ENCODE peak calls at places on chromosomes 11 and 22, in eight cellular contexts. H is A549, Q is IMR-90, U is heart left ventricle, Y is Peyer's patch, O is stomach, J is lower leg skin, S is right lobe of liver. L is an unnamed sample.

GRCh38 chr11:71301858-71302533 is 49.6 kb upstream of the SHANK2 start:
- DNase-seq in H (no peak), Q (no peak), U (no peak), Y (peak; percentile 30), O (peak; percentile 17), J (peak; percentile 78), S (no peak), L (peak; percentile 2)

GRCh38 chr11:131524186-131524585 is 153.8 kb downstream of the NTM start:
- DNase-seq in H (no peak), Q (no peak), U (no peak), Y (no peak), O (no peak), J (no peak), S (no peak), L (no peak)

GRCh38 chr11:74004694-74005615 is 3.9 kb downstream of the UCP3 start:
- DNase-seq in H (no peak), Q (no peak), U (no peak), Y (peak; percentile 93), O (peak; percentile 53), J (peak; percentile 80), S (no peak), L (no peak)

GRCh38 chr11:134802116-134802515 is 390.1 kb upstream of the B3GAT1 start:
- DNase-seq in H (no peak), Q (no peak), U (no peak), Y (no peak), O (no peak), J (no peak), S (no peak), L (no peak)

GRCh38 chr11:133492895-133493294 is 39.4 kb downstream of the OPCML start:
- DNase-seq in H (no peak), Q (no peak), U (no peak), Y (no peak), O (no peak), J (no peak), S (no peak), L (no peak)

GRCh38 chr11:70824590-70825300 is 426.4 kb downstream of the CTTN start:
- DNase-seq in H (no peak), Q (no peak), U (no peak), Y (no peak), O (no peak), J (no peak), S (no peak), L (no peak)

GRCh38 chr11:59243633-59244032 is 30.9 kb upstream of the MPEG1 start:
- DNase-seq in H (no peak), Q (peak; percentile 46), U (no peak), Y (no peak), O (no peak), J (no peak), S (no peak), L (no peak)

GRCh38 chr22:27159716-27160295 is 502.4 kb downstream of the MIAT start:
- DNase-seq in H (no peak), Q (no peak), U (no peak), Y (no peak), O (no peak), J (no peak), S (no peak), L (no peak)

GRCh38 chr11:66343176-66343575 is 1.7 kb downstream of the BRMS1 start:
- DNase-seq in H (no peak), Q (peak; percentile 48), U (peak; percentile 8), Y (no peak), O (no peak), J (no peak), S (peak; percentile 15), L (no peak)

GRCh38 chr11:45143494-45143893 is 2.9 kb upstream of the PRDM11 start:
- DNase-seq in H (no peak), Q (no peak), U (no peak), Y (no peak), O (no peak), J (no peak), S (no peak), L (no peak)

GRCh38 chr22:49812838-49813237 is 14.8 kb downstream of the BRD1 start:
- DNase-seq in H (no peak), Q (peak; percentile 37), U (peak; percentile 29), Y (no peak), O (peak; percentile 40), J (no peak), S (no peak), L (no peak)

GRCh38 chr11:60310407-60310998 is 16.6 kb upstream of the MS4A6E start:
- DNase-seq in H (no peak), Q (no peak), U (peak; percentile 41), Y (peak; percentile 59), O (no peak), J (no peak), S (no peak), L (peak; percentile 17)

GRCh38 chr11:126544311-126545056 is 189.0 kb downstream of the ST3GAL4 start:
- DNase-seq in H (no peak), Q (peak; percentile 57), U (no peak), Y (no peak), O (no peak), J (no peak), S (no peak), L (no peak)

DNA sequence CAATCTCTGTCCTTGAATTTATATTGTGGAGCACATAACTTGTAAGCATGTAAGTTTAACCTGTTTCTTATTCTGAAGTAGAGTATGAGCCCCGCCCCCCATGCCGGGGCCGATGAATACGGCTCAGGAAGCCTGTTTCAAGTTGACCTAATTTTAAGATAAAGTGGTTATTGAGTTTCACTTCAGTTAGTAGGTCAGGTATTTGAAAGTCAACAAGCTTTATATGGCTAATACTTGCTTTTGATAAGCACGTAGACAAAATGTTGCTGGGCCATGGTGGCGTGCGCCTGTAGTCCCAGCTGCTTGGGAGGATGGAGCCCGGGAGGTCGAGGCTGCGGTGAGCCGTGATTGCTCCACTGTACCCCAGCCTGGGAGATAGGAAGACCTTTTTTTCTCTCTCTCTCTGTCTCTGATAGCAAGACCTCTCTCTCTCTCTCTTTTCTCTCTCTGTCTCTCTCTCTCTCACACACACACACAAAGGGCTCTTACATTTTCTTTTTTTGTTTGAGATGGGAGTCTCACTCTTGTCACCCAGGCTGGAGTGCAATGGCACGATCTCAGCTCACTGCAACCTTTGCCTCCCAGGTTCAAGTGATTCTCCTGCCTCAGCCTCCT is 14.4 kb downstream of the YWHAH start:
- DNase-seq in H (no peak), Q (no peak), U (no peak), Y (no peak), O (no peak), J (no peak), S (no peak), L (no peak)
- TF ChIP-seq POLR2A in H (no peak), Q (no peak), U (no peak), Y (no peak), O (no peak), J (no peak), S (no peak), L (no peak)

GRCh38 chr22:31919730-31920129 is 24.6 kb upstream of the YWHAH start:
- DNase-seq in H (no peak), Q (no peak), U (no peak), Y (no peak), O (no peak), J (no peak), S (no peak), L (no peak)
- TF ChIP-seq POLR2A in H (no peak), Q (no peak), U (no peak), Y (no peak), O (no peak), J (no peak), S (no peak), L (no peak)

DNA sequence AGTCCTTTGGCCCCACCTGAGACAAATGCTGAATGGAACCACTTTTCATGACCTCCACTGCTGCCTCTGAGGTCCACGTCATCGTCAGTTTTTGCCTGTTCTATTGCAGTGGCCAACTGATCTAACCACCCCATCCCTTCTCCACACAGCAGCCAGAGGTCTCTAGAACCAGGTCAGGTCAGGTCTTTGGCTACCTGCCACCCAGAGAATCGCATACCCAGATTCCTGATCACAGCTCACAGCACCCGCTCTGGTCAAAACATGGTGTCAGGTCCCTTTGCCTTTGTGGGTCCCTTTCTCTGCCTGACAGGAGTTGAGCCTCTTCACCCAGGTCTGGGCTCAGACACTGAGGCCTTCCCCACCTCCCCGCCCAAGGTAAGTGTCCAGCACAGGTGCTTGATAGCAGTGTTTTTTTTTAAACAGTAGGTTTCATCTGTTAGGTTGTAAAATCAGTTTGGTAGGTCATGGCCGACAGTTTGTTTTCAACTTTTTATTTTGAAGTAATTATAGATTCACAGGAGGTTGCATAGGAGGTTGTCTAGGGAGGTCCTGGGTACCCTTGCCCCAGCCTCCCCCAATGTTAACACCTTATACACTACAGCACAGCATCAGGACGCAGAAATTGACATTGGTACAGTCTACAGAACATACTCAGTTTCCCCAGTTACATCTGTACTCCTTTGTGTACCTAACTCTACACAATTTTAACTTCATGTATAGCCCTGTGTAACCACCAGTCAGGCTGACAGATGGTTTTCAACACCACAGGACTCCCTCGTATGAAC is 6.9 kb downstream of the C22orf39 start:
- DNase-seq in H (no peak), Q (no peak), U (peak; percentile 36), Y (no peak), O (no peak), J (peak; percentile 65), S (peak; percentile 80), L (no peak)
- TF ChIP-seq POLR2A in H (no peak), Q (no peak), U (no peak), Y (no peak), O (no peak), J (no peak), S (no peak), L (no peak)

GRCh38 chr22:38317237-38317994 is at the start of gene CSNK1E:
- DNase-seq in H (peak; percentile 44), Q (peak; percentile 33), U (peak; percentile 88), Y (peak; percentile 92), O (peak; percentile 86), J (peak; percentile 96), S (peak; percentile 82), L (peak; percentile 80)

GRCh38 chr22:38317995-38318715 is 922 bp upstream of the CSNK1E start:
- DNase-seq in H (peak; percentile 85), Q (peak; percentile 93), U (peak; percentile 79), Y (peak; percentile 89), O (peak; percentile 71), J (peak; percentile 95), S (no peak), L (peak; percentile 41)

GRCh38 chr22:38314992-38315800 is 2.0 kb downstream of the CSNK1E start:
- DNase-seq in H (no peak), Q (peak; percentile 35), U (peak; percentile 53), Y (peak; percentile 68), O (peak; percentile 36), J (peak; percentile 90), S (no peak), L (no peak)

GRCh38 chr22:38315801-38316339 is 1.4 kb downstream of the CSNK1E start:
- DNase-seq in H (no peak), Q (no peak), U (no peak), Y (no peak), O (no peak), J (no peak), S (no peak), L (no peak)

DNA sequence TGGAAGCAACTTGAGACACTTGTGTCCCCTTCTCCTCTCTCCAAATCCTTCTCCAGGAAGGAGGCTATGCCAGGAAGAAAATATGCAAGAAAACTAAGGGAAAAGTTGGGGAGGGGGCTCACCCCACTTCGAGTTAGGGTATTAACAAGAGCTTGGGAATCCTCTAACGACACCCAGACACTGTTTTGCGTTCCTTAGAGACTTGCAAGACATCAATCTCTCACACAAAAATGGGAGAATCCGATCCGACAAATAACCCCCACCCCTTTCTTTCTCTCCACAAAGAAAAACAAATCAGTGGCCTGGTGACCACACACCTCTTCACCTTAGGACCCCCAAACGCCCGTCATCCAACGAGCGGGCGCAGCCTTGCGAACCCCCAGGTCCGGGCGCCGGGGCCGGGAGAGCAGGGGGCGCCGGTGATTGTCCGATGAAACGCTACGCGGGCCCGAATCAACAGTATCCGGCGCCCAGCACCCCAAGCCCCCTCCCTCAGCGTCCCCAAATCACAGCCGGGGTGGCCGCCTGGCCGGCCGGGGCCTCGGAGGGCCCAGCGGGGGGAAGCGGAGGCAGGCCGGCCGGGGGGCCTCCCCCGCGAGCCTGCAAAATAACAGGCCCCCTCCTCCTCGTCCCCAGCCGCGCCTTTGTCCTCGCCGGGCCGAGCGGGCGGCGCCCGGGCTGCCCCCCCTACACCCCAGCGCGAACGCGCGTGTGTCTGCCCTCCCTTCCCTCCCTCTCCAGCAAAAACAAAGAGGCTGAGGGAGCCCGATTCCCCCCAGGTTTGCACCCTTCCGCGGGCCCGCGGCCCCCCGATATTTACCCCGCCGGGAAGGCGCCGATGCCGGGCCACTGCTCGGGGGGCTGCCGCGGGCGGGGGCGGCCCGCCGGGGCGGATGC is 645 bp downstream of the CSNK1E start:
- DNase-seq in H (peak; percentile 38), Q (peak; percentile 51), U (peak; percentile 76), Y (peak; percentile 80), O (peak; percentile 66), J (peak; percentile 94), S (peak; percentile 78), L (peak; percentile 56)
- TF ChIP-seq POLR2A in H (no peak), Q (peak; percentile 69), U (peak; percentile 54), Y (no peak), O (no peak), J (no peak), S (peak; percentile 23), L (peak; percentile 76)

L was measured in tibial nerve.